ENCODE peak calls at places on chromosomes 16 and 17, in four cellular contexts. A, B, L and J are unnamed samples.

GRCh38 chr16:72434159-72434558 is 262.2 kb upstream of the PMFBP1 start:
- DNase-seq in L (no peak), A (no peak), B (no peak), J (no peak)

GRCh38 chr16:68367034-68367433 is 56.2 kb downstream of the PRMT7 start:
- DNase-seq in A (no peak), B (no peak), L (peak), J (peak)

GRCh38 chr17:66191607-66192377 is at the start of gene CEP112:
- DNase-seq in L (peak), A (no peak), B (peak), J (peak)

GRCh38 chr17:40283662-40284061 is 4.0 kb upstream of the CDC6 start:
- DNase-seq in L (no peak), A (no peak), B (no peak), J (no peak)

GRCh38 chr17:38732376-38733314 is 2.5 kb downstream of the CISD3 start:
- DNase-seq in B (no peak), A (no peak), L (peak), J (no peak)

GRCh38 chr17:27741971-27742370 is 58.4 kb downstream of the NOS2 start:
- DNase-seq in L (no peak), B (no peak), A (no peak), J (no peak)

GRCh38 chr16:50876263-50876662 is 134.4 kb downstream of the CYLD start:
- DNase-seq in L (no peak), A (no peak), B (no peak), J (no peak)

GRCh38 chr17:39757931-39758873 is 20.5 kb downstream of the GRB7 start:
- DNase-seq in L (no peak), A (no peak), B (no peak), J (no peak)

GRCh38 chr17:8709006-8709405 is 35.6 kb downstream of the CCDC42 start:
- DNase-seq in B (no peak), L (no peak), A (no peak), J (no peak)

GRCh38 chr16:23131036-23131435 is 18.2 kb downstream of the USP31 start:
- DNase-seq in A (no peak), L (no peak), B (no peak), J (no peak)

GRCh38 chr16:23131436-23131835 is 17.8 kb downstream of the USP31 start:
- DNase-seq in B (no peak), A (no peak), L (no peak), J (no peak)

GRCh38 chr16:23134274-23134673 is 15.0 kb downstream of the USP31 start:
- DNase-seq in L (no peak), A (no peak), B (no peak), J (no peak)

GRCh38 chr16:23132921-23133532 is 16.2 kb downstream of the USP31 start:
- DNase-seq in A (no peak), B (no peak), L (no peak), J (no peak)

DNA sequence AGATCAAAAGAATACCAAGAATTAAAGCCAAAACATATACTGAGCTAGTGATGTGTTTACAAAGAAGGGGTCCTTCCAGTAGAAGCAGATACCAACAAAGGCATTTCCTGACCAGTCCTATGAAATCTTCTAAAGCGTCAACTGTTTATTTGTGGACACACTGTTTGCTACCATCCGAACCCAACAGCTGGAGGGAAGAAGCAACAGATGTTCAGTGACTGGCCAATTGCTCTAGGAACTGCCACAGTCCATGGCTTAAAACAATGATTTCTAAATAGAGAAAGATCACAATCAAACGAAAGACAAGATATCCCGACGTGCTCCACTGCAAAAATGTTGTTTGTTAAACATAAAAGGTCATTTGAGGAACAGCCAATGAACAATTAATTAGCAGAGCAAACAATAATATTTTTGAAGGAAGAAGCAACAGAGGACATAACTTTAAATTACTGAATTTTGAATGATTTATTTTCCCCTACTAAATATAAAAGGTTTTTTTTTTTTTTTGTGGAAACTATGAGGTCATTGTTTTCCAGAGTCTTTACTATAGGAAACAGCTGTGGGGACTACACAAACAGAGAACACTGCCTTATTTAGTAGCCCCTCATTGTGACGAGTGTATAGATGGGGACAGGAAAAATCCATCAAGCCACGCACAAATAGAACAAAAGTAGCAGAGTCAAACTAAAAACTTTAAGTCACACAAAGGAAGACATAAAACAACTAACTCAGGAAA is 17.2 kb downstream of the USP31 start:
- DNase-seq in A (no peak), B (no peak), L (no peak), J (no peak)
- H3K4me3 ChIP-seq in A (peak), B (no peak), L (no peak), J (no peak)

DNA sequence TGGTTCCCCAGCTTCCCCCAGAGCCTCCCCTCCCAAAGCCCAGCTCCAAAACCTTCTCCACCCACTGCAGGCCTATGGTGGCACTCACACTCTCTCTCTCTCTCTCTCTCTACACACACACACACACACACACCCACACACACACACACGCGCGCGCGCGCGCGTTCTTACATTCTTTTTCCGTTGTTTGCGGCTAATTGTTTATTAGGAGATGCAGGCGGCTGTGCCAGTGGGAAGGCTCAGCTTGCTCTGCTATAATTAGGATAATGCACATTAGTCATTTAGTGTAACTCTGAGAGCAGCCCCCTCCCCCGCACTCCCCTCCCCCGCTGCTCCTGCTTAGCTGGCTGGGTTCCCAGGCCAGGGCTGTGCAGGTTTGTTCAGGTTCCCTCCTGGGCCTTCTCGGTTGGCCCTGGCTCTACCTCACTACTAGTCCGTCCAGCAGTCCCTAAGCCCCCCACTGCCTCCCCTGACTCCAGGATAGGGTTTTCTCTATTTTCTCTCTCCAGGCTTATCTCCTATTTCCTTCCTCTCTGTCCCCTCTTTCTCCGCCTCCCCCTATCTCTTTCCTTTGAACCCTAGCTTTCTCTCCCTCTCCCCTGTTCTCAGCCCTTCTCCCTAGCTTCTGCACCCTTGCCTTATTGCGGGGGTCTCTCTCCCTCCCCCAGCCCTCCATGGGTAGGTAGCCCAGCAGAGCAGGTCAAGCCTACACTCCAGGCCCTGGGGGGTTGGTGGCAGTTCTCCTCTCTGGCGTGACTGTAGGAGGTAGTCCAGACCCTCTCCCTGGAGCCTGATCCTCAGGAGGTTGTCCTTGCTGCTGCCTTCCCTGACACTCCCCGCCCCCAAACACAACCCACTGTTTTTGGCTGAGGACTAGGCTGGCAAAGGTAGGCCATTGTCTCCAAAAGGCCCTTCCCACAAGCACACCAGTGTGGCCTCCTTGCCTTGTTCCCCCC is 34.0 kb downstream of the TMEM132E start:
- DNase-seq in L (peak), A (no peak), B (no peak), J (no peak)
- H3K4me3 ChIP-seq in L (no peak), A (no peak), B (no peak), J (no peak)

GRCh38 chr17:51078009-51078592 is 42.6 kb downstream of the SPAG9 start:
- DNase-seq in A (no peak), L (no peak), B (no peak), J (no peak)
- H3K4me3 ChIP-seq in A (no peak), L (no peak), B (no peak), J (no peak)

GRCh38 chr17:1711804-1712203 is 1.6 kb upstream of the TLCD2 start:
- DNase-seq in A (no peak), L (no peak), B (no peak), J (no peak)

GRCh38 chr17:1714488-1714979 is 4.4 kb upstream of the TLCD2 start:
- DNase-seq in B (peak), L (peak), A (peak), J (peak)

GRCh38 chr17:1713878-1714487 is 3.8 kb upstream of the TLCD2 start:
- DNase-seq in L (peak), B (no peak), A (no peak), J (peak)

GRCh38 chr17:1712271-1712670 is 2.1 kb upstream of the TLCD2 start:
- DNase-seq in A (no peak), B (no peak), L (peak), J (no peak)

GRCh38 chr17:1713160-1713877 is 3.1 kb upstream of the TLCD2 start:
- DNase-seq in B (no peak), A (no peak), L (no peak), J (no peak)
- H3K4me3 ChIP-seq in B (peak), A (peak), L (no peak), J (no peak)

DNA sequence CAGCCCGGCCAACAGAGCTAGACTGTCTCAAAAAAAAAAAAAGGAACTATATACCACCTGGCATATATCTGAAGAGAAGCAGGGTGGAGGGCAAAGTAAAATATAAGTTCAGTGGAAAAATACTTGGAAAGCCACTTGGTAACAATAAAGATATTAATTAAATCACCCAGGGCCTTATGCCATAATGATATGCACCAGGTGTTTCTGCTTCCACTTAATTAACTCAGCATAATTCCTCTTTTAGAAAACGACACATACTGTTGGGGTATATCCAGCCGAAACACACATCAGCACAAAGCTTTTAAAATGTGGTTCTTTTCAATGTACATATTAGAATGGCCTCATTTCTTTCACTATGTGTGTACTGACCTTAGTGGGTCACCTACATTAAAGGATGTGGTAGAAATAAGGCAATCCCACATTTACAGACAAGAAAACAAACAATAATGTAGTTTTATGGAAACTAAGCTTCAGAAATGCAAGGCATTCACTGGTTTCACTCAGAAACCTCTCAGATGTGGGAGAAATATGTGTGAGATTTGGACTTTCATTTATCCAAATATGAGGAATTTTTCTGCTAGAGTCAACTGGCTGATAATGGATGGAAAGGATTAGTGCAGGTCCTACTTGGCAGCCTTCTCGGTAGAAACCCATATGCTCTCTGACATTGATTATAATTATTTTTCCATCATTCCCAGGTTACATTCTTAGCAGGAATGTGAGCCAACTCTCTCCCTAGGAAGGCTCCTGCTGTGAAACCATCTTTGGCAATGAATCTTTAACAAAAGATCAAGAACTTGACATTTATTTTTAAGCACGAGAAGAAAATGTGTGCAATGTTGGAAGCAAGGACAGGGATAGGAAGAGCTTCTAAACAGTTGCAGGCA is 66.7 kb upstream of the DHX40 start:
- DNase-seq in L (no peak), B (no peak), A (no peak), J (no peak)
- H3K4me3 ChIP-seq in L (no peak), B (no peak), A (no peak), J (no peak)

GRCh38 chr17:79802736-79803420 is 6.0 kb upstream of the CBX8 start:
- DNase-seq in A (no peak), L (no peak), B (no peak), J (no peak)

GRCh38 chr17:79804856-79805696 is 8.2 kb upstream of the CBX8 start:
- DNase-seq in B (no peak), A (no peak), L (no peak), J (no peak)

GRCh38 chr17:79803997-79804855 is 7.3 kb upstream of the CBX8 start:
- DNase-seq in L (no peak), A (no peak), B (no peak), J (peak)

GRCh38 chr17:79802039-79802735 is 5.3 kb upstream of the CBX8 start:
- DNase-seq in A (no peak), L (no peak), B (no peak), J (no peak)

GRCh38 chr17:79803421-79803996 is 6.6 kb upstream of the CBX8 start:
- DNase-seq in A (no peak), L (no peak), B (no peak), J (no peak)
- H3K4me3 ChIP-seq in A (no peak), L (no peak), B (no peak), J (peak)

GRCh38 chr17:80476877-80477646 is 655 bp upstream of the NPTX1 start:
- DNase-seq in B (no peak), A (no peak), L (no peak), J (peak)
- H3K4me3 ChIP-seq in B (peak), A (peak), L (no peak), J (peak)